ENCODE peak calls at places on chromosomes 16 and 17, in six cellular contexts. F is AML-193; P is activated T-cell treated with anti-CD3 and anti-CD28 coated beads for 48 hours; R is CD8-positive, alpha-beta memory T cell; V is HFFc6; B is naive thymus-derived CD8-positive, alpha-beta T cell. M is an unnamed sample.

GRCh38 chr17:38921756-38922411 is 3.5 kb upstream of the LASP1NB start:
- DNase-seq in B (no peak), V (no peak), P (no peak), F (no peak), R (no peak), M (no peak)

GRCh38 chr17:29158096-29158495 is 22.1 kb downstream of the MYO18A start:
- DNase-seq in P (no peak), V (no peak), R (no peak), B (no peak), F (no peak), M (no peak)

GRCh38 chr17:47989700-47990099 is 18.8 kb downstream of the CDK5RAP3 start:
- DNase-seq in P (no peak), B (no peak), F (no peak), V (no peak), R (no peak), M (no peak)

GRCh38 chr17:28524476-28525415 is 18.6 kb downstream of the FOXN1 start:
- DNase-seq in V (peak; percentile 75), R (peak; percentile 39), B (no peak), F (no peak), P (no peak), M (no peak)

GRCh38 chr16:88809068-88809675 is 2.6 kb downstream of the APRT start:
- DNase-seq in V (no peak), R (no peak), F (no peak), B (no peak), P (no peak), M (no peak)

GRCh38 chr17:39404542-39405378 is 3.3 kb upstream of the FBXL20 start:
- DNase-seq in F (peak; percentile 56), B (no peak), V (peak; percentile 84), R (no peak), P (no peak), M (no peak)

GRCh38 chr16:50567651-50568050 is 19.5 kb downstream of the NKD1 start:
- DNase-seq in R (no peak), F (no peak), B (no peak), P (no peak), V (no peak), M (no peak)

GRCh38 chr17:75124819-75125162 is 6.8 kb downstream of the NT5C start:
- DNase-seq in P (no peak), V (no peak), R (no peak), B (no peak), F (no peak), M (no peak)

GRCh38 chr16:51167170-51167710 is 16.2 kb upstream of the SALL1 start:
- DNase-seq in R (no peak), B (no peak), P (no peak), V (no peak), F (no peak), M (no peak)

GRCh38 chr17:38559025-38559879 is 46.5 kb downstream of the SRCIN1 start:
- DNase-seq in R (peak; percentile 94), B (peak; percentile 94), V (peak; percentile 48), P (peak; percentile 83), F (peak; percentile 42), M (no peak)

GRCh38 chr16:11023640-11024039 is 79.3 kb downstream of the CLEC16A start:
- DNase-seq in B (no peak), F (no peak), P (no peak), R (no peak), V (no peak), M (no peak)

GRCh38 chr16:57036315-57036714 is 47.0 kb downstream of the NLRC5 start:
- DNase-seq in B (no peak), F (no peak), V (no peak), R (peak; percentile 17), P (no peak), M (no peak)

M was measured in thoracic aorta.